ENCODE peak calls at places on chromosome 18, in eight cellular contexts. One of them, this sample, is unnamed.
A peak's percentile ranks its signal among the peaks of the same experiment; 100 is the strongest.

GRCh38 chr18:961644-962355 is 57.1 kb downstream of the ADCYAP1 start:
- DNase-seq in transverse colon: peak; percentile 29
- DNase-seq in breast epithelium: no peak
- DNase-seq in K562: peak; percentile 64
- DNase-seq in stomach: no peak
- DNase-seq in sigmoid colon: no peak
- DNase-seq in HepG2: peak; percentile 13
- DNase-seq in endothelial cell of umbilical vein: peak; percentile 77
- DNase-seq in this sample: no peak

GRCh38 chr18:61898576-61899205 is 5.9 kb upstream of the RNF152 start:
- DNase-seq in sigmoid colon: no peak
- DNase-seq in stomach: no peak
- DNase-seq in K562: no peak
- DNase-seq in HepG2: peak; percentile 8
- DNase-seq in transverse colon: peak; percentile 74
- DNase-seq in breast epithelium: no peak
- DNase-seq in endothelial cell of umbilical vein: no peak
- DNase-seq in this sample: no peak

GRCh38 chr18:46393230-46393629 is 263.8 kb downstream of the LOXHD1 start:
- DNase-seq in stomach: no peak
- DNase-seq in endothelial cell of umbilical vein: no peak
- DNase-seq in K562: peak; percentile 42
- DNase-seq in breast epithelium: no peak
- DNase-seq in transverse colon: no peak
- DNase-seq in HepG2: no peak
- DNase-seq in sigmoid colon: no peak
- DNase-seq in this sample: no peak

GRCh38 chr18:49682301-49683190 is 120.7 kb downstream of the LIPG start:
- DNase-seq in sigmoid colon: no peak
- DNase-seq in HepG2: no peak
- DNase-seq in transverse colon: no peak
- DNase-seq in breast epithelium: no peak
- DNase-seq in stomach: no peak
- DNase-seq in endothelial cell of umbilical vein: no peak
- DNase-seq in K562: no peak
- DNase-seq in this sample: no peak

GRCh38 chr18:48908916-48909315 is 41.8 kb downstream of the SMAD7 start:
- DNase-seq in breast epithelium: no peak
- DNase-seq in HepG2: no peak
- DNase-seq in endothelial cell of umbilical vein: no peak
- DNase-seq in sigmoid colon: peak; percentile 11
- DNase-seq in K562: no peak
- DNase-seq in transverse colon: no peak
- DNase-seq in stomach: no peak
- DNase-seq in this sample: peak; percentile 8

GRCh38 chr18:73366713-73367112 is 498.9 kb upstream of the NETO1 start:
- DNase-seq in breast epithelium: no peak
- DNase-seq in K562: no peak
- DNase-seq in stomach: no peak
- DNase-seq in transverse colon: no peak
- DNase-seq in endothelial cell of umbilical vein: no peak
- DNase-seq in HepG2: no peak
- DNase-seq in sigmoid colon: no peak
- DNase-seq in this sample: no peak

GRCh38 chr18:26548144-26549102 is at the start of gene KCTD1:
- DNase-seq in stomach: peak; percentile 83
- DNase-seq in K562: no peak
- DNase-seq in HepG2: peak; percentile 75
- DNase-seq in sigmoid colon: peak; percentile 86
- DNase-seq in transverse colon: peak; percentile 85
- DNase-seq in endothelial cell of umbilical vein: peak; percentile 79
- DNase-seq in breast epithelium: peak; percentile 69
- DNase-seq in this sample: peak; percentile 84

GRCh38 chr18:8947576-8947975 is 154.9 kb upstream of the NDUFV2 start:
- DNase-seq in stomach: no peak
- DNase-seq in HepG2: no peak
- DNase-seq in transverse colon: no peak
- DNase-seq in breast epithelium: no peak
- DNase-seq in endothelial cell of umbilical vein: no peak
- DNase-seq in K562: no peak
- DNase-seq in sigmoid colon: no peak
- DNase-seq in this sample: no peak

GRCh38 chr18:72194072-72194471 is 350.1 kb downstream of the CBLN2 start:
- DNase-seq in breast epithelium: no peak
- DNase-seq in transverse colon: no peak
- DNase-seq in HepG2: no peak
- DNase-seq in sigmoid colon: no peak
- DNase-seq in stomach: no peak
- DNase-seq in endothelial cell of umbilical vein: no peak
- DNase-seq in K562: no peak
- DNase-seq in this sample: no peak
- H3K27me3 ChIP-seq in breast epithelium: no peaks in the 10 kb centered on the region
- H3K27me3 ChIP-seq in transverse colon: no peaks in the 10 kb centered on the region
- H3K27me3 ChIP-seq in HepG2: no peaks in the 10 kb centered on the region
- H3K27me3 ChIP-seq in sigmoid colon: no peaks in the 10 kb centered on the region
- H3K27me3 ChIP-seq in stomach: no peaks in the 10 kb centered on the region
- H3K27me3 ChIP-seq in endothelial cell of umbilical vein: no peaks in the 10 kb centered on the region
- H3K27me3 ChIP-seq in K562: no peaks in the 10 kb centered on the region
- H3K27me3 ChIP-seq in this sample: no peaks in the 10 kb centered on the region

GRCh38 chr18:77057043-77057442 is 75.5 kb downstream of the MBP start:
- DNase-seq in breast epithelium: no peak
- DNase-seq in HepG2: no peak
- DNase-seq in endothelial cell of umbilical vein: no peak
- DNase-seq in sigmoid colon: no peak
- DNase-seq in transverse colon: no peak
- DNase-seq in K562: no peak
- DNase-seq in stomach: no peak
- DNase-seq in this sample: no peak
- TF ChIP-seq POLR2AphosphoS5 in breast epithelium: no peak
- TF ChIP-seq POLR2AphosphoS5 in HepG2: no peak
- TF ChIP-seq POLR2AphosphoS5 in endothelial cell of umbilical vein: no peak
- TF ChIP-seq POLR2AphosphoS5 in sigmoid colon: no peak
- TF ChIP-seq POLR2AphosphoS5 in transverse colon: no peak
- TF ChIP-seq POLR2AphosphoS5 in K562: no peak
- TF ChIP-seq POLR2AphosphoS5 in stomach: no peak
- TF ChIP-seq POLR2AphosphoS5 in this sample: no peak

GRCh38 chr18:57443716-57444115 is 8.5 kb downstream of the ONECUT2 start:
- DNase-seq in K562: no peak
- DNase-seq in breast epithelium: no peak
- DNase-seq in transverse colon: no peak
- DNase-seq in HepG2: peak; percentile 39
- DNase-seq in sigmoid colon: no peak
- DNase-seq in endothelial cell of umbilical vein: no peak
- DNase-seq in stomach: no peak
- DNase-seq in this sample: no peak

GRCh38 chr18:57444301-57444759 is 9.2 kb downstream of the ONECUT2 start:
- DNase-seq in transverse colon: no peak
- DNase-seq in sigmoid colon: no peak
- DNase-seq in HepG2: no peak
- DNase-seq in breast epithelium: no peak
- DNase-seq in K562: no peak
- DNase-seq in stomach: no peak
- DNase-seq in endothelial cell of umbilical vein: no peak
- DNase-seq in this sample: no peak

GRCh38 chr18:57446322-57446721 is 11.1 kb downstream of the ONECUT2 start:
- DNase-seq in stomach: no peak
- DNase-seq in HepG2: peak; percentile 31
- DNase-seq in endothelial cell of umbilical vein: no peak
- DNase-seq in K562: peak; percentile 55
- DNase-seq in transverse colon: no peak
- DNase-seq in breast epithelium: no peak
- DNase-seq in sigmoid colon: no peak
- DNase-seq in this sample: no peak

GRCh38 chr18:57447154-57447621 is 12.0 kb downstream of the ONECUT2 start:
- DNase-seq in K562: peak; percentile 51
- DNase-seq in transverse colon: no peak
- DNase-seq in stomach: no peak
- DNase-seq in sigmoid colon: no peak
- DNase-seq in breast epithelium: no peak
- DNase-seq in endothelial cell of umbilical vein: peak; percentile 40
- DNase-seq in HepG2: no peak
- DNase-seq in this sample: no peak

DNA sequence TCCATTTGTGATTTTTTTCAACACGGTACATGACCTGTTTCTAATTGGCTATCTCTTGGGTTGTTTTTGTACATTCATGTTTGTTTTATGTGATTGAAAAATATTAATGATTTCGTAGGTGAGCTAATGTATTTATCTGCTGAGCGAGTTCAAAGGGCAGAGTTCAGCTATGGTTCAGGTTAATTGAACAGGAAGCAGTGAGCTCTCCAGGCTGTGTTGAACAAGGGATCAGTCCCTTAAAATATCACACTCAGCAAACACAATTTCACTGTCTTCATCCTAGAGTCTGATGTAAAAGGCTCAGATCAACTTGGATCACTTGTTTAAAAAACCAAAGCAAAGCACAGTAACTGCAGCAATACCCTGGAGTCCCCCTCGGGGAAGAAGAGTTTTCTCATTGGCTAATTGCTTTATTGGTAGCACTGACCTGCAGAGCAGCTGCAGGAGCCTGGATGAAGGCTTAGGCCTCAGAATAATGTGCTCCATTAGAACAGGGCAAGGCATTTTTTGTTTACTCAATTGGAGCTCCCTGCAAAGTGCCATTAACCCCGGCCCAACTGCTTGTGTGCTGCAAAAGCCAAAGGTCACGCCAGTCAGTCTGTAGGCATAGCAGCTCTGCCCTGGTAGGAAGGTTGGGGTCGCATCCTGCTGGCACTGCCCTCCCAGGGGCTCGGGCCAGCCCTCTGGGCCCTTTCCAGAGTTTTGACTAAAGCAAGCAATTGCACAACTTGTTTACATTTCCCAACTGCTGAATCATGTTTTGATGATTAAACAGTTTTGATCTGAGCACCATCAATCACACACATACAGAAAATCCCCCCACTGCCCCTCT is 10.5 kb downstream of the ONECUT2 start:
- DNase-seq in endothelial cell of umbilical vein: no peak
- DNase-seq in HepG2: peak; percentile 55
- DNase-seq in transverse colon: no peak
- DNase-seq in stomach: no peak
- DNase-seq in breast epithelium: no peak
- DNase-seq in sigmoid colon: no peak
- DNase-seq in K562: no peak
- DNase-seq in this sample: no peak
- H3K27me3 ChIP-seq in endothelial cell of umbilical vein: peaks cover 46% of the 10 kb centered on the region
- H3K27me3 ChIP-seq in HepG2: no peaks in the 10 kb centered on the region
- H3K27me3 ChIP-seq in transverse colon: peaks cover 78% of the 10 kb centered on the region
- H3K27me3 ChIP-seq in stomach: peaks cover 80% of the 10 kb centered on the region
- H3K27me3 ChIP-seq in breast epithelium: peaks cover 65% of the 10 kb centered on the region
- H3K27me3 ChIP-seq in sigmoid colon: peaks cover 42% of the 10 kb centered on the region
- H3K27me3 ChIP-seq in K562: no peaks in the 10 kb centered on the region
- H3K27me3 ChIP-seq in this sample: peaks cover 78% of the 10 kb centered on the region

GRCh38 chr18:35581555-35582309 is at the start of gene GALNT1:
- DNase-seq in stomach: no peak
- DNase-seq in transverse colon: no peak
- DNase-seq in K562: peak; percentile 29
- DNase-seq in breast epithelium: no peak
- DNase-seq in HepG2: no peak
- DNase-seq in endothelial cell of umbilical vein: peak; percentile 23
- DNase-seq in sigmoid colon: no peak
- DNase-seq in this sample: no peak
- TF ChIP-seq POLR2AphosphoS5 in stomach: no peak
- TF ChIP-seq POLR2AphosphoS5 in transverse colon: no peak
- TF ChIP-seq POLR2AphosphoS5 in K562: no peak
- TF ChIP-seq POLR2AphosphoS5 in breast epithelium: no peak
- TF ChIP-seq POLR2AphosphoS5 in HepG2: no peak
- TF ChIP-seq POLR2AphosphoS5 in endothelial cell of umbilical vein: peak; percentile 14
- TF ChIP-seq POLR2AphosphoS5 in sigmoid colon: no peak
- TF ChIP-seq POLR2AphosphoS5 in this sample: no peak

GRCh38 chr18:11673560-11673959 is 15.5 kb upstream of the GNAL start:
- DNase-seq in endothelial cell of umbilical vein: no peak
- DNase-seq in transverse colon: no peak
- DNase-seq in K562: no peak
- DNase-seq in HepG2: no peak
- DNase-seq in breast epithelium: no peak
- DNase-seq in stomach: no peak
- DNase-seq in sigmoid colon: no peak
- DNase-seq in this sample: no peak

GRCh38 chr18:11676867-11677266 is 12.2 kb upstream of the GNAL start:
- DNase-seq in sigmoid colon: no peak
- DNase-seq in stomach: no peak
- DNase-seq in K562: peak; percentile 47
- DNase-seq in transverse colon: no peak
- DNase-seq in breast epithelium: no peak
- DNase-seq in endothelial cell of umbilical vein: no peak
- DNase-seq in HepG2: no peak
- DNase-seq in this sample: no peak

GRCh38 chr18:11672846-11673454 is 16.1 kb upstream of the GNAL start:
- DNase-seq in endothelial cell of umbilical vein: no peak
- DNase-seq in transverse colon: no peak
- DNase-seq in sigmoid colon: no peak
- DNase-seq in K562: no peak
- DNase-seq in breast epithelium: no peak
- DNase-seq in HepG2: no peak
- DNase-seq in stomach: no peak
- DNase-seq in this sample: no peak

GRCh38 chr18:11674119-11674518 is 14.9 kb upstream of the GNAL start:
- DNase-seq in breast epithelium: no peak
- DNase-seq in HepG2: no peak
- DNase-seq in transverse colon: no peak
- DNase-seq in K562: no peak
- DNase-seq in sigmoid colon: no peak
- DNase-seq in endothelial cell of umbilical vein: no peak
- DNase-seq in stomach: no peak
- DNase-seq in this sample: no peak

GRCh38 chr18:11676386-11676785 is 12.7 kb upstream of the GNAL start:
- DNase-seq in endothelial cell of umbilical vein: no peak
- DNase-seq in breast epithelium: no peak
- DNase-seq in K562: no peak
- DNase-seq in HepG2: no peak
- DNase-seq in transverse colon: no peak
- DNase-seq in stomach: no peak
- DNase-seq in sigmoid colon: no peak
- DNase-seq in this sample: no peak
- H3K27me3 ChIP-seq in endothelial cell of umbilical vein: no peaks in the 10 kb centered on the region
- H3K27me3 ChIP-seq in breast epithelium: peaks cover 15% of the 10 kb centered on the region
- H3K27me3 ChIP-seq in K562: peaks cover 5% of the 10 kb centered on the region
- H3K27me3 ChIP-seq in HepG2: no peaks in the 10 kb centered on the region
- H3K27me3 ChIP-seq in transverse colon: peaks cover 15% of the 10 kb centered on the region
- H3K27me3 ChIP-seq in stomach: peaks cover 37% of the 10 kb centered on the region
- H3K27me3 ChIP-seq in sigmoid colon: no peaks in the 10 kb centered on the region
- H3K27me3 ChIP-seq in this sample: peaks cover 17% of the 10 kb centered on the region

GRCh38 chr18:23136326-23137092 is 1.2 kb downstream of the CABLES1 start:
- DNase-seq in stomach: peak; percentile 40
- DNase-seq in breast epithelium: peak; percentile 65
- DNase-seq in sigmoid colon: no peak
- DNase-seq in K562: no peak
- DNase-seq in HepG2: no peak
- DNase-seq in transverse colon: no peak
- DNase-seq in endothelial cell of umbilical vein: no peak
- DNase-seq in this sample: peak; percentile 73
- TF ChIP-seq POLR2AphosphoS5 in stomach: no peak
- TF ChIP-seq POLR2AphosphoS5 in breast epithelium: peak; percentile 17
- TF ChIP-seq POLR2AphosphoS5 in sigmoid colon: no peak
- TF ChIP-seq POLR2AphosphoS5 in K562: no peak
- TF ChIP-seq POLR2AphosphoS5 in HepG2: peak; percentile 11
- TF ChIP-seq POLR2AphosphoS5 in transverse colon: no peak
- TF ChIP-seq POLR2AphosphoS5 in endothelial cell of umbilical vein: no peak
- TF ChIP-seq POLR2AphosphoS5 in this sample: no peak

GRCh38 chr18:78875268-78875997 is 104.2 kb upstream of the SALL3 start:
- DNase-seq in stomach: no peak
- DNase-seq in endothelial cell of umbilical vein: no peak
- DNase-seq in breast epithelium: no peak
- DNase-seq in K562: peak; percentile 45
- DNase-seq in sigmoid colon: no peak
- DNase-seq in transverse colon: peak; percentile 25
- DNase-seq in HepG2: peak; percentile 8
- DNase-seq in this sample: peak; percentile 35
- H3K27me3 ChIP-seq in stomach: peaks cover 42% of the 10 kb centered on the region
- H3K27me3 ChIP-seq in endothelial cell of umbilical vein: no peaks in the 10 kb centered on the region
- H3K27me3 ChIP-seq in breast epithelium: no peaks in the 10 kb centered on the region
- H3K27me3 ChIP-seq in K562: no peaks in the 10 kb centered on the region
- H3K27me3 ChIP-seq in sigmoid colon: no peaks in the 10 kb centered on the region
- H3K27me3 ChIP-seq in transverse colon: no peaks in the 10 kb centered on the region
- H3K27me3 ChIP-seq in HepG2: peaks cover 1% of the 10 kb centered on the region
- H3K27me3 ChIP-seq in this sample: peaks cover 6% of the 10 kb centered on the region